ENCODE peak calls at places on chromosomes 13 and 19, in nine cellular contexts. Z is breast epithelium, S is prostate gland, W is HepG2, B is sigmoid colon, T is spleen, I is stomach, H is GM12878, L is GM23338. C is an unnamed sample. For H3K4me1, the result is how much of the 10 kb centered on the place peaks cover.

GRCh38 chr13:33868343-33868994 is 50.5 kb downstream of the RFC3 start:
- DNase-seq in Z (no peak), S (no peak), W (no peak), B (no peak), T (no peak), I (no peak), H (no peak), L (no peak), C (no peak)

GRCh38 chr13:109545964-109546363 is 240.4 kb downstream of the IRS2 start:
- DNase-seq in Z (no peak), S (no peak), W (no peak), B (no peak), T (no peak), I (no peak), H (no peak), L (peak), C (no peak)

GRCh38 chr19:57800696-57801095 is 14.0 kb downstream of the ZNF552 start:
- DNase-seq in Z (no peak), S (no peak), W (no peak), B (no peak), T (no peak), I (no peak), H (no peak), L (peak), C (no peak)

GRCh38 chr13:50200562-50200961 is 185.3 kb downstream of the KCNRG start:
- DNase-seq in Z (no peak), S (no peak), W (no peak), B (no peak), T (no peak), I (no peak), H (no peak), L (no peak), C (no peak)

GRCh38 chr13:48559638-48560320 is 26.9 kb upstream of the RCBTB2 start:
- DNase-seq in Z (no peak), S (no peak), W (no peak), B (no peak), T (no peak), I (no peak), H (no peak), L (no peak), C (no peak)

GRCh38 chr19:30044273-30045259 is 102.5 kb downstream of the URI1 start:
- DNase-seq in Z (no peak), S (no peak), W (no peak), B (no peak), T (no peak), I (no peak), H (no peak), L (no peak), C (no peak)

GRCh38 chr19:32104465-32105235 is 240.8 kb upstream of the ZNF507 start:
- DNase-seq in Z (no peak), S (peak), W (no peak), B (no peak), T (no peak), I (no peak), H (no peak), L (peak), C (no peak)

GRCh38 chr19:31963741-31964140 is 381.7 kb upstream of the ZNF507 start:
- DNase-seq in Z (no peak), S (no peak), W (no peak), B (no peak), T (no peak), I (no peak), H (no peak), L (no peak), C (no peak)

GRCh38 chr13:24066405-24067292 is 93.9 kb upstream of the SPATA13 start:
- DNase-seq in Z (no peak), S (no peak), W (no peak), B (no peak), T (no peak), I (no peak), H (no peak), L (peak), C (no peak)

GRCh38 chr19:37877147-37877546 is 29.2 kb downstream of the WDR87 start:
- DNase-seq in Z (no peak), S (no peak), W (no peak), B (no peak), T (no peak), I (no peak), H (no peak), L (no peak), C (no peak)

GRCh38 chr13:93249259-93249917 is 22.8 kb downstream of the GPC6 start:
- DNase-seq in Z (no peak), S (no peak), W (peak), B (no peak), T (no peak), I (no peak), H (no peak), L (no peak), C (no peak)

GRCh38 chr13:101941095-101941777 is 460.6 kb downstream of the FGF14 start:
- DNase-seq in Z (no peak), S (no peak), W (no peak), B (no peak), T (no peak), I (no peak), H (no peak), L (peak), C (no peak)

GRCh38 chr19:50036905-50037304 is 11.1 kb downstream of the ZNF473 start:
- DNase-seq in Z (no peak), S (no peak), W (no peak), B (no peak), T (no peak), I (no peak), H (no peak), L (no peak), C (no peak)

GRCh38 chr19:13986348-13986904 is 19.7 kb downstream of the RFX1 start:
- DNase-seq in Z (no peak), S (peak), W (no peak), B (peak), T (peak), I (peak), H (peak), L (peak), C (peak)

GRCh38 chr13:51849145-51850101 is 4.4 kb upstream of the TMEM272 start:
- DNase-seq in Z (no peak), S (no peak), W (peak), B (no peak), T (no peak), I (no peak), H (no peak), L (peak), C (no peak)

GRCh38 chr19:57302727-57303401 is 17.4 kb upstream of the ZNF543 start:
- DNase-seq in Z (no peak), S (no peak), W (no peak), B (no peak), T (no peak), I (no peak), H (no peak), L (peak), C (no peak)

GRCh38 chr19:15260939-15261338 is 28.7 kb upstream of the EPHX3 start:
- DNase-seq in Z (no peak), S (no peak), W (no peak), B (no peak), T (no peak), I (no peak), H (no peak), L (peak), C (no peak)

GRCh38 chr13:44153536-44153935 is 220.1 kb upstream of the SERP2 start:
- DNase-seq in Z (no peak), S (no peak), W (no peak), B (no peak), T (no peak), I (no peak), H (no peak), L (no peak), C (no peak)

GRCh38 chr13:97194473-97194872 is 27.7 kb upstream of the MBNL2 start:
- DNase-seq in Z (no peak), S (no peak), W (no peak), B (no peak), T (no peak), I (no peak), H (no peak), L (peak), C (no peak)

GRCh38 chr13:107650081-107650701 is 565.1 kb downstream of the LIG4 start:
- DNase-seq in Z (no peak), S (no peak), W (peak), B (no peak), T (peak), I (peak), H (no peak), L (peak), C (peak)

GRCh38 chr19:1089891-1090290 is 5.3 kb downstream of the POLR2E start:
- DNase-seq in Z (no peak), S (no peak), W (no peak), B (no peak), T (no peak), I (no peak), H (no peak), L (no peak), C (peak)

GRCh38 chr19:41595258-41595889 is 19.4 kb downstream of the CEACAM21 start:
- DNase-seq in Z (no peak), S (peak), W (peak), B (no peak), T (peak), I (peak), H (peak), L (peak), C (no peak)

GRCh38 chr19:47156861-47157454 is 26.3 kb downstream of the SAE1 start:
- DNase-seq in Z (no peak), S (no peak), W (no peak), B (no peak), T (no peak), I (no peak), H (peak), L (no peak), C (no peak)

GRCh38 chr13:101757446-101758039 is 305.1 kb downstream of the ITGBL1 start:
- DNase-seq in Z (no peak), S (no peak), W (no peak), B (no peak), T (no peak), I (no peak), H (no peak), L (peak), C (no peak)

GRCh38 chr19:2550431-2551171 is 74.7 kb downstream of the GADD45B start:
- DNase-seq in Z (no peak), S (no peak), W (no peak), B (peak), T (peak), I (no peak), H (no peak), L (peak), C (peak)

GRCh38 chr19:18897108-18898029 is 1.4 kb upstream of the CERS1 start:
- DNase-seq in Z (no peak), S (no peak), W (no peak), B (no peak), T (peak), I (no peak), H (no peak), L (no peak), C (no peak)

GRCh38 chr19:5036733-5037681 is 68.1 kb downstream of the KDM4B start:
- DNase-seq in Z (no peak), S (no peak), W (no peak), B (peak), T (no peak), I (no peak), H (no peak), L (no peak), C (no peak)

GRCh38 chr19:10774893-10775292 is 57.0 kb downstream of the DNM2 start:
- DNase-seq in Z (no peak), S (no peak), W (no peak), B (no peak), T (no peak), I (no peak), H (no peak), L (no peak), C (no peak)

GRCh38 chr19:10768936-10769335 is 51.1 kb downstream of the DNM2 start:
- DNase-seq in Z (no peak), S (no peak), W (no peak), B (no peak), T (no peak), I (no peak), H (no peak), L (no peak), C (no peak)

GRCh38 chr19:10776900-10777650 is 58.9 kb downstream of the TMED1 start:
- DNase-seq in Z (no peak), S (no peak), W (no peak), B (no peak), T (no peak), I (no peak), H (no peak), L (no peak), C (no peak)

GRCh38 chr19:10769533-10770491 is 51.9 kb downstream of the DNM2 start:
- DNase-seq in Z (no peak), S (no peak), W (peak), B (peak), T (no peak), I (peak), H (no peak), L (peak), C (peak)

DNA sequence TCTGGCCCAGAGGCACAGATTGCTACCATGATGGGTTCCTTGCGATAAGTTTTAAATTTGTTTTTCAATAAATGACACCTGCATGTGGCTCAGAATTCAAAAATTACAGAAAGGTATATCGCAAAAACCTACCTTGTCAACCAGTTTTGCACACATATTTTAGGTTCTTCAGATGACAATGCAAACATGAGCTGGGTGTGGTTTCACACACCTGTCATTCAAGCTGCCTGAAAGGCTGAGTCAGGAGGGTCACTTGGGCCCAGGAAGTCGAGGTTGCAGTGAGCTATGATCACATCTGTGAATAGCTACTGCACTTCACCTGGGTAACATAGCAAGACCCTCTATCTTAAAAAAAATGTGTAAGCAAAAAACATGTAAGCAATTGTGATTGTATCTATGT is 56.1 kb downstream of the DNM2 start:
- DNase-seq in Z (no peak), S (no peak), W (no peak), B (no peak), T (no peak), I (no peak), H (no peak), L (no peak), C (no peak)
- H3K4me1 ChIP-seq in Z (under half), S (under half), W (under half), B (under half), T (half or more), I (under half), H (under half), L (under half), C (under half)

DNA sequence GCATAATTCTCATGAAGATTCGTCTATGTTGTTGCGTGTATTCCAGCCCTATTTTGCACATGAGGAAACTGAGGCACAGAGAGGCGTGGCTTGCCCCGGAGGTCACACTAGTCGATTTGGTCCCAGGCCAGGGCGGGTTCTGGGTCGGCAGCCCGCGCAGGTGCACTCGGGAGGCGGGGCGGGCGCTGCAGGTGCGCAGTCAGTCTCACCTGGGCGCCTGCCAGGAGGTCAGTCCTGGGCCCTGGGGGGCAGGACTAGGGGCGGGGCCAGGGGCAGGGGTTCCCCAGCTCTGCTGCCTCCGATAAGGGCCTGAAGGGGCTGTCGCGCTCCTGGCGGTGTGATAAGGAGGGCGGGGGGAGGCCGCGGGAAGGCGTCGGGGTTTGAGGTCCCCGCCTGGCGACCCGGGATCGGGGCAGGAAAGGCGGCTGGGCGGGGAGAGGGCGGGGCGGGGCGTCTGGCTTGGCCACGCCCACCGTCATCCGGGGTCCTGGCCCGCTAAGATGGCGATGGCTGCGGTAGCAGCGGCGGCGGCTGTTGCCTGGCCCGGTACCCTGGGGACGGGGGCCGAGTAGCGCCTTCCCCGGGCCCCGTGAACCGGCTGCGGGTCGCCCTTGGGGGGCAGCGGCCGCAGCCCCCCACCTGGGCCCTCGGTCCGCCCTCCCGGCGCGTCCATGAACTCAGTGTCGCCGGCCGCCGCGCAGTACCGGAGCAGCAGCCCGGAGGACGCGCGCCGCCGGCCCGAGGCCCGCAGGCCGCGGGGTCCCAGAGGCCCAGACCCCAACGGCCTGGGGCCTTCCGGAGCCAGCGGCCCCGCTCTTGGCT is at the start of gene ATG4D:
- DNase-seq in Z (peak), S (peak), W (peak), B (peak), T (peak), I (peak), H (no peak), L (peak), C (peak)
- TF ChIP-seq POLR2AphosphoS5 in Z (no peak), S (peak), W (peak), B (peak), T (peak), I (peak), H (peak), L (peak), C (peak)

DNA sequence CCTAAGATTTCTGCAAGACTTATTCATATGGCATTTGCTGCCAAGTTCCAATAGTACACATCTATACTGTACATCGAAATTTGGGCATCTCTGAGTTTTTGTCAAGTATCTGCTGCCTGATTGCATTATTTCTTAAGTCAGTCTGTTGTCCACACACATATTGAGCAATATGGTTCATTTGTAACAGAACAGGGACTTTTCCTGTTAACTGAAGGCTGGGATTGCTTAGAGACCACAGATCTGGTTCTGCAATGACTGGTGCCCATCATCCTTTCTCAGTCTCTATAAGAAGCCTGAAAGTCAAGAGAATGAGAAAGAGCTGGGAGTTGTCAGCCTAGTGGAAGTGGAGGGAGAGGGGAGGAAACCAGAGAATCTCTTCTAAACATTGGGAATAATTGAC is 22.5 kb upstream of the MYCBP2 start:
- DNase-seq in Z (no peak), S (no peak), W (no peak), B (no peak), T (no peak), I (no peak), H (no peak), L (no peak), C (no peak)
- H3K4me1 ChIP-seq in Z (under half), S (under half), W (under half), B (under half), T (under half), I (under half), H (under half), L (under half), C (under half)

DNA sequence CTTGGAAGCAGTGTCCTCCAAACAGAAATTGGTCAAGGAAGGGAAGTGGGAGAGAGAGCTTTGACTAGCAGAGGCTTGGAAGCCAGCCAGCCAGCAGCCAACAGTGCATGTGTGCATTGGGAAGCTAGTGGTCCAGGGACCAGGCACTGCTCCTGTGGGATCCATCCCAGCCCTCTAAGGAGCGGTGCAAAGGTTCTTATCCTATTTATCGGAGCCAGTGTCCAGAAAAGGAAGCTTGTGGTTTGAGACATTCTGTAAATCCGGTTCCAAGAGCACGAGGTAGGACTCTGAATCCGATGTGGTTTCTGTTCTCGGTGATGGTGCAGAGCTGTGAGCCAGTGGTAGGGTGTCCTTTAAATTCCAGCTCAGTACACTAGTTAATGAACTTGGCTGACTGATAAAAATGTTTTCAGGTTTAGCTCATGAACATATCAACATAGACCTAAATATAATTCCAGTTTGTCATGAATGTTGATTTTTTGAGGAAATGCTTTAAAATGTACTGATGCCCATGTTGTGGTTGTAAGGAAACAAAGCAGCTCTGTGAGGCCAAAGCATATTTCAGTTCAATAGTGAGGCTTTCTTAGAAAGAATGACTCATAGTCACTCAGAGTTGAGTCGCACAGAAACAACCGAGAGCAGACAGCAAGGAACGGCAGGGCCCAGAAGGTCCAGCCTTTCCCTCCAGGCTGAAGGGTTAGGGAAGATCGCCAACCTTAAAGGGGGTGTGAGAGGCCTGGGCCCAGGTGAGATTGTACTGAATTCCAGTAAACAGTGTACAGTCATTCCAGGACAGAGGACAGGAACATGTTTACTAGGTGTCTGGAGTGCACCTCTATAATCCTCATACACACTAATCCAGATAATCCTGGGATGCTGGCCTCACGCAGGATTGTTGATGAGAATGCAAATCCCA is 21.5 kb upstream of the GARRE1 start:
- DNase-seq in Z (no peak), S (no peak), W (peak), B (peak), T (no peak), I (no peak), H (no peak), L (no peak), C (no peak)
- TF ChIP-seq POLR2AphosphoS5 in Z (no peak), S (peak), W (no peak), B (no peak), T (peak), I (peak), H (no peak), L (no peak), C (no peak)

DNA sequence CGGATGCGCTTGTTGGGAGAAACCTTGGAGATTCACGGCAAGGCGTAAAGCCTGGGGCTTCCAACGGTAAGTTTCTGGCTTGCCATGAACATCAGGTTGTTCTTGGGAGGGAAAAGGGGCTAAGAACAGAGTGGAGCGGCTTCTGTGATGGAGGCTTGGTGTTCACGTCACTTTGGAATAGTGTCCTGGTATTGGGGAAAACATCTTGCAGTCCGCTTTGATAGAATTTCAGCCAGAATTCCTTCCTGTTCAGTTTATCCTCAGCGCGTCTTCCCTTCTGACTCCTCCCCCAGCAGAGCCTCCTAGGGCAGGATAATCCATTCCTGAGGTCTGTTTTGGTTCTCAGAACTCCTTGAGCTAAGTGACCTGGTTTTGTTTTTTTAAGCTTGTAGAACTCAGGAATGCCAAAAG is 2.0 kb downstream of the KCTD15 start:
- DNase-seq in Z (no peak), S (no peak), W (no peak), B (no peak), T (no peak), I (no peak), H (no peak), L (peak), C (no peak)
- H3K4me1 ChIP-seq in Z (under half), S (under half), W (under half), B (under half), T (half or more), I (under half), H (under half), L (under half), C (under half)